ENCODE peak calls at places on chromosomes 3 and 15, in seven cellular contexts. E is left ventricle myocardium inferior, O is neural progenitor cell, Q is body of pancreas, A is transverse colon, N is left lung, M is hepatocyte. J is an unnamed sample.

GRCh38 chr15:83304861-83305661 is 20.6 kb upstream of the BNC1 start:
- DNase-seq in A (no peak), O (no peak), M (no peak), Q (no peak), N (no peak), E (no peak), J (no peak)

GRCh38 chr15:93253656-93254055 is 164.6 kb upstream of the RGMA start:
- DNase-seq in Q (no peak), O (peak), N (no peak), E (peak), A (no peak), M (no peak), J (no peak)

GRCh38 chr3:165640970-165641369 is 196.3 kb downstream of the BCHE start:
- DNase-seq in O (no peak), M (no peak), E (no peak), N (no peak), Q (no peak), A (no peak), J (no peak)

GRCh38 chr15:64461577-64462162 is 1.3 kb downstream of the ZNF609 start:
- DNase-seq in E (no peak), Q (no peak), A (no peak), O (peak), M (peak), N (no peak), J (no peak)

GRCh38 chr3:123159926-123160635 is 41.7 kb upstream of the SEC22A start:
- DNase-seq in Q (no peak), N (no peak), E (no peak), M (no peak), A (no peak), O (no peak), J (no peak)

GRCh38 chr3:68402519-68402918 is 529.8 kb downstream of the TAFA4 start:
- DNase-seq in E (no peak), A (no peak), N (no peak), Q (no peak), O (no peak), M (no peak), J (no peak)

GRCh38 chr3:133130168-133130567 is 92.0 kb downstream of the TMEM108 start:
- DNase-seq in M (no peak), E (no peak), Q (no peak), O (no peak), N (no peak), A (no peak), J (no peak)

GRCh38 chr3:30693470-30694120 is 87.2 kb downstream of the TGFBR2 start:
- DNase-seq in Q (peak), M (peak), A (peak), N (no peak), E (no peak), O (peak), J (no peak)

GRCh38 chr3:49327485-49327884 is 12.4 kb downstream of the USP4 start:
- DNase-seq in A (no peak), O (peak), E (no peak), Q (no peak), N (no peak), M (no peak), J (no peak)
- TF ChIP-seq CTCF in A (no peak), O (peak), E (no peak), Q (no peak), N (peak), M (peak), J (no peak)

DNA sequence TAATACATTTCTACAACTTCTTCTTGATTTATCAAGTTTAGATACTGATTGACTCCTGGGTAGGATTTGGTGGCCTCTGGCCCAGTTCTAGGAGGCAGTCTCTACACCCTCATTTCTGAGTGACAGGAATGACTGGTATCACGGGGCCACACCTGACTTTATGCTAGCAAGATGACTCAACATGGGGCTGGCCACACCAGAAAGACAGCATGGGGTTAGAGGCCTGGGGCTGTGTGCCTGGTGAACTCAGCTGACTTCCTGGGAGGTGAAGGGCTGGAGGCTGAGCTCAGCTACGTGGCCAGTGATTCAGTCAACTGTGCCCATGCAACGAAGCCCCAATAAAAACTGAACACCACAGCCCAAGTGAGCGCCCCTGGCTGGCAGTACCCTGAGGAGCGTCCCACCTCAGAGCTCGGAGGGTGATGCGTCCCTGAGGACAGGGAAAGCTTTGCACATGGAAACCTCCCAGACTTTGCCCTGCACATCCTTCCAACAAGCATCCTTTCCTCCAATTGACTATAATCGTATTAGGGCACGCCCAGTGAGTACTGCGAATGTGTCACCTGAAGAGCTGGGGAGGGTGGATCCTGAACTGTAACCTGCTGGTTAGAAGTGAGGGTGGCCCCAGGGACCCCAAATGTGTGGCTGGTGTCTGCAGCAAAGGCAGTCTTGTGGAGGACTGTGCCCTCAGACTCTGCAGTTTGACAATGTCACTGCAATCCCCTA is 57.2 kb downstream of the NIPA2 start:
- DNase-seq in M (peak), O (no peak), E (no peak), A (peak), N (peak), Q (no peak), J (no peak)
- H3K27ac ChIP-seq in M (peak), O (no peak), E (no peak), A (peak), N (no peak), Q (no peak), J (no peak)

DNA sequence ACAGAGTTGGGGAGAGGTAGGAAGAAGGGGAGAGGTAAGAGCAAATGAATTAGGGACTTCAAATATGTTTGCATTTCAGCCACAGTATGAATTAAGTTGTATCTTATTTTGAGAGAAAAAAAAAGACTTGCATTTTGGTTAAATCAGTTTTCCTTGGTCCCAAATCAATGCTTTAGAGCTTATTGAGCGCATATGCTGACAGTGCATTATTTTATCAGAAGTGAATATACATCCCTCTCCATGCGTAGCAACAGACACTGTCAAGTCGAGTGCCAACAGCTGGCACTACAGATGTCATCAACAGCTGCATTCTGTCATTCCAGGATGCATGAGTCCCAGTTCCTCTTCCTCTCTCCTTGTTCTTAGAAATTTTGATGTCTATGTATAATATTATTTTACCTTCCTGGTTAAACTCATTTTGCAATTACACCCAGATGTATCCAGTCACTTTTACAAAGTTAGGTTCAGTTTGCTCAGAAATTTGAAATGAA is 156.1 kb upstream of the FOXB1 start:
- DNase-seq in M (no peak), O (no peak), Q (no peak), N (no peak), A (no peak), E (no peak), J (no peak)
- TF ChIP-seq CTCF in M (no peak), O (no peak), Q (no peak), N (no peak), A (no peak), E (no peak), J (no peak)

GRCh38 chr15:78054971-78055370 is 22.5 kb downstream of the TBC1D2B start:
- DNase-seq in A (no peak), E (no peak), M (no peak), N (no peak), O (no peak), Q (no peak), J (no peak)

GRCh38 chr15:78057803-78058202 is 19.7 kb downstream of the TBC1D2B start:
- DNase-seq in A (no peak), O (no peak), E (no peak), M (no peak), Q (no peak), N (no peak), J (no peak)

GRCh38 chr15:78054518-78054917 is 23.0 kb downstream of the TBC1D2B start:
- DNase-seq in E (no peak), Q (no peak), N (no peak), O (no peak), A (no peak), M (no peak), J (no peak)

GRCh38 chr15:78056714-78057269 is 20.7 kb downstream of the TBC1D2B start:
- DNase-seq in N (no peak), O (no peak), E (no peak), Q (peak), A (no peak), M (no peak), J (no peak)

GRCh38 chr15:78055923-78056713 is 21.4 kb downstream of the TBC1D2B start:
- DNase-seq in M (peak), O (peak), A (peak), E (no peak), Q (peak), N (no peak), J (no peak)
- H3K27ac ChIP-seq in M (peak), O (peak), A (peak), E (peak), Q (peak), N (peak), J (peak)

GRCh38 chr3:10855871-10856662 is 40.0 kb downstream of the SLC6A11 start:
- DNase-seq in O (peak), A (no peak), E (no peak), Q (no peak), M (no peak), N (no peak), J (no peak)
- TF ChIP-seq CTCF in O (peak), A (no peak), E (no peak), Q (no peak), M (peak), N (no peak), J (peak)

GRCh38 chr3:101851833-101852232 is 2.5 kb downstream of the NFKBIZ start:
- DNase-seq in M (no peak), A (no peak), N (no peak), Q (no peak), O (no peak), E (no peak), J (no peak)
- H3K27ac ChIP-seq in M (peak), A (peak), N (peak), Q (peak), O (no peak), E (peak), J (peak)

GRCh38 chr3:62203152-62203551 is 170.2 kb downstream of the FEZF2 start:
- DNase-seq in A (no peak), E (no peak), M (no peak), Q (no peak), N (no peak), O (no peak), J (no peak)
- TF ChIP-seq CTCF in A (no peak), E (no peak), M (no peak), Q (no peak), N (no peak), O (no peak), J (no peak)

GRCh38 chr15:78259232-78259631 is 5.1 kb upstream of the DNAJA4 start:
- DNase-seq in M (no peak), E (no peak), A (no peak), O (no peak), N (no peak), Q (no peak), J (no peak)

GRCh38 chr15:78260489-78260888 is 3.9 kb upstream of the DNAJA4 start:
- DNase-seq in Q (no peak), N (no peak), M (no peak), O (no peak), A (no peak), E (no peak), J (no peak)

GRCh38 chr15:78263907-78264303 is 457 bp upstream of the DNAJA4 start:
- DNase-seq in E (no peak), N (peak), O (no peak), M (no peak), A (peak), Q (no peak), J (no peak)

GRCh38 chr15:78263351-78263781 is 996 bp upstream of the DNAJA4 start:
- DNase-seq in Q (no peak), A (no peak), O (no peak), N (no peak), E (no peak), M (no peak), J (no peak)

GRCh38 chr15:78261062-78261461 is 3.3 kb upstream of the DNAJA4 start:
- DNase-seq in Q (no peak), A (no peak), M (no peak), E (no peak), O (no peak), N (no peak), J (no peak)
- H3K27ac ChIP-seq in Q (no peak), A (no peak), M (no peak), E (no peak), O (no peak), N (no peak), J (no peak)

J was measured in upper lobe of right lung.